ENCODE peak calls at places on chromosomes 3 and 15, in ten cellular contexts. One of them, this sample, is unnamed.

GRCh38 chr3:138202945-138203701 is 16.0 kb downstream of the ARMC8 start:
- DNase-seq in AG04450: no peak
- DNase-seq in fibroblast of pulmonary artery: no peak
- DNase-seq in pons: peak; percentile 14
- DNase-seq in SJSA1: no peak
- DNase-seq in T47D: no peak
- DNase-seq in neuronal stem cell: no peak
- DNase-seq in iris pigment epithelial cell: no peak
- DNase-seq in hypothalamus: no peak
- DNase-seq in stimulated activated CD4-positive, alpha-beta T cell treated with anti-CD3 and anti-CD28 coated beads, Interleukin-2, amount 100 ng/mL, for 48 hours: no peak
- DNase-seq in this sample: no peak

GRCh38 chr3:17581421-17582080 is 160.9 kb downstream of the TBC1D5 start:
- DNase-seq in AG04450: no peak
- DNase-seq in fibroblast of pulmonary artery: no peak
- DNase-seq in pons: no peak
- DNase-seq in SJSA1: no peak
- DNase-seq in T47D: no peak
- DNase-seq in neuronal stem cell: no peak
- DNase-seq in iris pigment epithelial cell: peak; percentile 53
- DNase-seq in hypothalamus: no peak
- DNase-seq in stimulated activated CD4-positive, alpha-beta T cell treated with anti-CD3 and anti-CD28 coated beads, Interleukin-2, amount 100 ng/mL, for 48 hours: no peak
- DNase-seq in this sample: peak; percentile 13

GRCh38 chr3:126084667-126085180 is 800 bp upstream of the SLC41A3 start:
- DNase-seq in AG04450: no peak
- DNase-seq in fibroblast of pulmonary artery: no peak
- DNase-seq in pons: no peak
- DNase-seq in SJSA1: no peak
- DNase-seq in T47D: no peak
- DNase-seq in neuronal stem cell: no peak
- DNase-seq in iris pigment epithelial cell: no peak
- DNase-seq in hypothalamus: no peak
- DNase-seq in stimulated activated CD4-positive, alpha-beta T cell treated with anti-CD3 and anti-CD28 coated beads, Interleukin-2, amount 100 ng/mL, for 48 hours: no peak
- DNase-seq in this sample: no peak

GRCh38 chr15:79124388-79124787 is 33.8 kb upstream of the RASGRF1 start:
- DNase-seq in AG04450: no peak
- DNase-seq in fibroblast of pulmonary artery: no peak
- DNase-seq in pons: no peak
- DNase-seq in SJSA1: no peak
- DNase-seq in T47D: no peak
- DNase-seq in neuronal stem cell: no peak
- DNase-seq in iris pigment epithelial cell: no peak
- DNase-seq in hypothalamus: no peak
- DNase-seq in stimulated activated CD4-positive, alpha-beta T cell treated with anti-CD3 and anti-CD28 coated beads, Interleukin-2, amount 100 ng/mL, for 48 hours: no peak
- DNase-seq in this sample: no peak

GRCh38 chr3:114841515-114841914 is 305.6 kb downstream of the ZBTB20 start:
- DNase-seq in AG04450: no peak
- DNase-seq in fibroblast of pulmonary artery: no peak
- DNase-seq in pons: no peak
- DNase-seq in SJSA1: no peak
- DNase-seq in T47D: no peak
- DNase-seq in neuronal stem cell: no peak
- DNase-seq in iris pigment epithelial cell: peak; percentile 9
- DNase-seq in hypothalamus: no peak
- DNase-seq in stimulated activated CD4-positive, alpha-beta T cell treated with anti-CD3 and anti-CD28 coated beads, Interleukin-2, amount 100 ng/mL, for 48 hours: no peak
- DNase-seq in this sample: no peak

GRCh38 chr3:13512451-13512850 is 32.3 kb downstream of the HDAC11 start:
- DNase-seq in AG04450: no peak
- DNase-seq in fibroblast of pulmonary artery: no peak
- DNase-seq in pons: no peak
- DNase-seq in SJSA1: no peak
- DNase-seq in T47D: no peak
- DNase-seq in neuronal stem cell: no peak
- DNase-seq in iris pigment epithelial cell: no peak
- DNase-seq in hypothalamus: no peak
- DNase-seq in stimulated activated CD4-positive, alpha-beta T cell treated with anti-CD3 and anti-CD28 coated beads, Interleukin-2, amount 100 ng/mL, for 48 hours: no peak
- DNase-seq in this sample: no peak

GRCh38 chr3:185880600-185880999 is 55.8 kb upstream of the IGF2BP2 start:
- DNase-seq in AG04450: no peak
- DNase-seq in fibroblast of pulmonary artery: no peak
- DNase-seq in pons: no peak
- DNase-seq in SJSA1: no peak
- DNase-seq in T47D: no peak
- DNase-seq in neuronal stem cell: no peak
- DNase-seq in iris pigment epithelial cell: peak; percentile 14
- DNase-seq in hypothalamus: no peak
- DNase-seq in stimulated activated CD4-positive, alpha-beta T cell treated with anti-CD3 and anti-CD28 coated beads, Interleukin-2, amount 100 ng/mL, for 48 hours: no peak
- DNase-seq in this sample: no peak

GRCh38 chr15:95162967-95163531 is 931.7 kb downstream of the MCTP2 start:
- DNase-seq in AG04450: peak; percentile 51
- DNase-seq in fibroblast of pulmonary artery: peak; percentile 60
- DNase-seq in pons: no peak
- DNase-seq in SJSA1: no peak
- DNase-seq in T47D: no peak
- DNase-seq in neuronal stem cell: no peak
- DNase-seq in iris pigment epithelial cell: peak; percentile 94
- DNase-seq in hypothalamus: no peak
- DNase-seq in stimulated activated CD4-positive, alpha-beta T cell treated with anti-CD3 and anti-CD28 coated beads, Interleukin-2, amount 100 ng/mL, for 48 hours: no peak
- DNase-seq in this sample: peak; percentile 74

GRCh38 chr3:102194760-102195159 is 240.1 kb upstream of the ZPLD1 start:
- DNase-seq in AG04450: no peak
- DNase-seq in fibroblast of pulmonary artery: no peak
- DNase-seq in pons: no peak
- DNase-seq in SJSA1: no peak
- DNase-seq in T47D: no peak
- DNase-seq in neuronal stem cell: no peak
- DNase-seq in iris pigment epithelial cell: no peak
- DNase-seq in hypothalamus: no peak
- DNase-seq in stimulated activated CD4-positive, alpha-beta T cell treated with anti-CD3 and anti-CD28 coated beads, Interleukin-2, amount 100 ng/mL, for 48 hours: no peak
- DNase-seq in this sample: no peak

GRCh38 chr3:195761503-195762248 is 40.9 kb downstream of the MUC20 start:
- DNase-seq in AG04450: no peak
- DNase-seq in fibroblast of pulmonary artery: no peak
- DNase-seq in pons: no peak
- DNase-seq in SJSA1: no peak
- DNase-seq in T47D: no peak
- DNase-seq in neuronal stem cell: no peak
- DNase-seq in iris pigment epithelial cell: no peak
- DNase-seq in hypothalamus: no peak
- DNase-seq in stimulated activated CD4-positive, alpha-beta T cell treated with anti-CD3 and anti-CD28 coated beads, Interleukin-2, amount 100 ng/mL, for 48 hours: no peak
- DNase-seq in this sample: no peak

GRCh38 chr15:69060041-69060481 is 45.6 kb downstream of the NOX5 start:
- DNase-seq in AG04450: no peak
- DNase-seq in fibroblast of pulmonary artery: no peak
- DNase-seq in pons: no peak
- DNase-seq in SJSA1: no peak
- DNase-seq in T47D: no peak
- DNase-seq in neuronal stem cell: no peak
- DNase-seq in iris pigment epithelial cell: no peak
- DNase-seq in hypothalamus: no peak
- DNase-seq in stimulated activated CD4-positive, alpha-beta T cell treated with anti-CD3 and anti-CD28 coated beads, Interleukin-2, amount 100 ng/mL, for 48 hours: no peak
- DNase-seq in this sample: no peak